ENCODE peak calls at places on chromosomes 7 and 10, in five cellular contexts. G is GM12891, F is prostate gland, C is transverse colon, B is A549. P is an unnamed sample.

GRCh38 chr7:157840174-157840912 is 503.5 kb downstream of the DNAJB6 start:
- DNase-seq in G (no peak), F (no peak), C (no peak), B (no peak), P (no peak)

GRCh38 chr7:74288034-74288881 is 949 bp upstream of the CLIP2 start:
- DNase-seq in G (no peak), F (no peak), C (no peak), B (no peak), P (no peak)

GRCh38 chr7:19101911-19102310 is 15.5 kb downstream of the TWIST1 start:
- DNase-seq in G (no peak), F (no peak), C (no peak), B (no peak), P (no peak)

GRCh38 chr7:144022169-144022568 is 22.0 kb downstream of the OR6B1 start:
- DNase-seq in G (no peak), F (no peak), C (no peak), B (no peak), P (no peak)

GRCh38 chr10:122357685-122358084 is 16.8 kb upstream of the PLEKHA1 start:
- DNase-seq in G (no peak), F (no peak), C (no peak), B (no peak), P (no peak)

GRCh38 chr10:89337493-89337892 is 9.7 kb downstream of the IFIT3 start:
- DNase-seq in G (no peak), F (no peak), C (no peak), B (no peak), P (no peak)

GRCh38 chr10:29160110-29160669 is 128.7 kb upstream of the LYZL1 start:
- DNase-seq in G (no peak), F (no peak), C (no peak), B (peak), P (peak)

GRCh38 chr7:154242709-154243108 is 190.5 kb downstream of the DPP6 start:
- DNase-seq in G (no peak), F (no peak), C (no peak), B (no peak), P (no peak)

GRCh38 chr10:24826022-24826421 is 102.3 kb upstream of the ARHGAP21 start:
- DNase-seq in G (no peak), F (no peak), C (no peak), B (no peak), P (no peak)

GRCh38 chr7:103866919-103867318 is 122.5 kb downstream of the RELN start:
- DNase-seq in G (no peak), F (no peak), C (no peak), B (no peak), P (no peak)

GRCh38 chr10:128377364-128377987 is 251.3 kb upstream of the MKI67 start:
- DNase-seq in G (no peak), F (no peak), C (no peak), B (no peak), P (no peak)

GRCh38 chr10:71921319-71922027 is 42.7 kb upstream of the CHST3 start:
- DNase-seq in G (no peak), F (no peak), C (peak), B (no peak), P (no peak)

GRCh38 chr7:17781491-17782215 is 158.6 kb downstream of the SNX13 start:
- DNase-seq in G (no peak), F (no peak), C (no peak), B (no peak), P (no peak)

GRCh38 chr10:4719040-4719439 is 107.0 kb upstream of the AKR1E2 start:
- DNase-seq in G (no peak), F (no peak), C (no peak), B (no peak), P (no peak)

GRCh38 chr7:18890134-18890533 is 227.3 kb downstream of the TWIST1 start:
- DNase-seq in G (no peak), F (no peak), C (no peak), B (no peak), P (peak)

GRCh38 chr7:47358944-47359588 is 222.8 kb downstream of the TNS3 start:
- DNase-seq in G (no peak), F (no peak), C (peak), B (no peak), P (no peak)

GRCh38 chr10:96089670-96090462 is 40.2 kb upstream of the ZNF518A start:
- DNase-seq in G (peak), F (peak), C (peak), B (peak), P (peak)

GRCh38 chr7:100127866-100128601 is 1.3 kb downstream of the MBLAC1 start:
- DNase-seq in G (no peak), F (no peak), C (peak), B (no peak), P (no peak)

GRCh38 chr10:99619090-99619800 is 994 bp downstream of the SLC25A28 start:
- DNase-seq in G (no peak), F (no peak), C (no peak), B (no peak), P (no peak)

GRCh38 chr10:99621454-99622246 is 1.4 kb upstream of the SLC25A28 start:
- DNase-seq in G (no peak), F (no peak), C (no peak), B (no peak), P (no peak)

GRCh38 chr10:99623919-99624318 is 3.7 kb upstream of the SLC25A28 start:
- DNase-seq in G (no peak), F (no peak), C (no peak), B (no peak), P (no peak)

GRCh38 chr10:99619851-99620712 is at the start of gene SLC25A28:
- DNase-seq in G (peak), F (peak), C (peak), B (peak), P (peak)

DNA sequence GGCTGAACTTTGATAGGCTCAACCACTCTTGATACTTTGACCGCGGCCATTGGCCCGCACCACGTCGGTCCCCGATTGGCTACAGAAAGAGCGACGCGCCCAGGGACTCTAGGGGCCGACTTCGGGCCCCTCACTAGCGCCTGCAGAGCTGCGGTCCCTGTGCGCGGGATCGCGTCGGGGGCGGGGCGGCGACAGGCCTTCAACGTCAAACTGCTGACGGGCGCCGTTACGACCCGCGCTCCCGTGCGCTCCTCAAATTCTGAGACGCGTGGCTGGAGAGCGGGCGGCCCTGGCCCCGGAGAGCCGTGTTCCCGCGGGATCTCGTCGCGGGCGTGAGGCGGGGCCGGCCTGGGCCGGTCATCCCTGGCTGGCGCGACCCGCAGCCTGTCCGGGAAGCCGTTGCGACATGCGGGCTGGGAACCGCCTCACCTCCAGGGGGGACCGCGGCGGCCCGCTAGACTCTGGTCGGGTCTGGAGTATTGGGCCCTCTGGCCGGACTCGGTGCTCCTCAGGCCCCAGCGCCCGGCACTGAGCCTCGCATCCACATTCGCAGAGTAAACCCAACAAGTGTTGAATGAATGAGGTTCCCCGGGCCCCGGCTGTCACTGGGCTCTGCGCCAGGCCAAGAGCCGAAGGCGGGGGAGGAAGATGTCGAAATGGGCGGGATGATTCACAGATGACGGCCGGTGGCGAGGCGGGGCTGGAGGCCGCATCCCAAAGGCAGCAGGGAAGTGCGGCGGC is 644 bp upstream of the SLC25A28 start:
- DNase-seq in G (peak), F (peak), C (peak), B (peak), P (peak)
- TF ChIP-seq POLR2A in G (peak), F (peak), C (peak), B (peak), P (peak)

GRCh38 chr10:132068431-132069121 is 2.8 kb downstream of the JAKMIP3 start:
- DNase-seq in G (no peak), F (no peak), C (no peak), B (no peak), P (no peak)
- TF ChIP-seq POLR2A in G (no peak), F (no peak), C (no peak), B (no peak), P (no peak)

DNA sequence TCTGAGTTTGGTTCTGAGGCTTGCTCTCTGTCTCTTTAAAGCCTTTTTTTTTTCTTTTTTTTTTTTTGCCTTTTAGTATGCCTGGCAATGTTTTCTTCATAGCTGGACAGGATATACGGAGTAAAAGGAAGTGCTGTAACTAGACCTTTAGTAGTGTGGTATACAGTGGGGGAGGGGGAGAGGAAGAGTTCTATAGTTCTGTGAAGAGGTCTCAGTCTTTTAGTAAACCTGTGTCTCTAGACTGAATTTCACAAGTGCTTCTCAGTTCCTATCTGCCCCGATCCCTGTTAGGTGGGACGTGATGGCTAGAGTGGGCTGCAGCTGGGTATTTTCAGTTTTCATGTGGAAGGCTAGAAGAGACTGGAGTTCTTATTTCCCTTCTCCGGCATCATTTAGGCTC is 3.1 kb upstream of the ABCC2 start:
- DNase-seq in G (no peak), F (no peak), C (no peak), B (no peak), P (no peak)
- TF ChIP-seq POLR2A in G (no peak), F (no peak), C (no peak), B (no peak), P (no peak)

DNA sequence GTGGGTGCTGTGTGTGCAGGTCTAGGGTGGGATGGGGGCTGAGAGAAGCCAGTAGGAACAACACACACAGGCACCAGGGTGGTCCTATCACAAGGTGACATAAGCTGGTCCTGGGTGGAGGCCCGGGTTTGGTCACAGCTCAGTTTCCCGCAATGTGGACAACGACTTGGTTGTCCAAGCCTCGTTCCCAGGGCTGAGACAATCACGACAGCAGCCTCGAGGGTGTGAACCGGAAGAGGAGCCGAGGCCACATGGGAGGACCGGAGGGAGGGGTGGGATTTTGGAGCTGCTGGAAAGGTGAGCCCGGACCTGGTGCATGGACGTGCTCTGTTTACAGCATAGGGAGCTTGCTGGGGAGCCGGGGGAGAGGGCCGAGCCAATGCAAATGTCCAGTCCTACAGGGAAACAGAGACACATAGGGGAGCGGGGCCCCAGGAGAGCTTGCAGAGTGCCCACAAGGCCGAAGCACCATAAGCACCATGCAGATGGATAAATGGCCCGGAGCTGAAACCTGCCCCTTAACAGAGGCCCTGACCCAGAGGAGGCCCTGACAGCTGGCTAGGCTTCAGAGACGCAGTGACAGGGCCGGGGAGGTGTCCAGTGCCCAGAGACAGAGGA is 92.8 kb downstream of the PRKAG2 start:
- DNase-seq in G (no peak), F (no peak), C (no peak), B (no peak), P (no peak)
- TF ChIP-seq POLR2A in G (no peak), F (no peak), C (no peak), B (no peak), P (no peak)

GRCh38 chr7:41633690-41634089 is 69.2 kb downstream of the INHBA start:
- DNase-seq in G (no peak), F (no peak), C (no peak), B (no peak), P (no peak)
- TF ChIP-seq POLR2A in G (no peak), F (no peak), C (no peak), B (no peak), P (no peak)

GRCh38 chr7:95772298-95772770 is at the start of gene DYNC1I1:
- DNase-seq in G (peak), F (peak), C (peak), B (peak), P (peak)
- TF ChIP-seq POLR2A in G (no peak), F (peak), C (no peak), B (no peak), P (peak)

GRCh38 chr7:66430164-66430545 is 198.5 kb upstream of the KCTD7 start:
- DNase-seq in G (no peak), F (no peak), C (peak), B (no peak), P (no peak)
- TF ChIP-seq POLR2A in G (no peak), F (no peak), C (no peak), B (no peak), P (no peak)

DNA sequence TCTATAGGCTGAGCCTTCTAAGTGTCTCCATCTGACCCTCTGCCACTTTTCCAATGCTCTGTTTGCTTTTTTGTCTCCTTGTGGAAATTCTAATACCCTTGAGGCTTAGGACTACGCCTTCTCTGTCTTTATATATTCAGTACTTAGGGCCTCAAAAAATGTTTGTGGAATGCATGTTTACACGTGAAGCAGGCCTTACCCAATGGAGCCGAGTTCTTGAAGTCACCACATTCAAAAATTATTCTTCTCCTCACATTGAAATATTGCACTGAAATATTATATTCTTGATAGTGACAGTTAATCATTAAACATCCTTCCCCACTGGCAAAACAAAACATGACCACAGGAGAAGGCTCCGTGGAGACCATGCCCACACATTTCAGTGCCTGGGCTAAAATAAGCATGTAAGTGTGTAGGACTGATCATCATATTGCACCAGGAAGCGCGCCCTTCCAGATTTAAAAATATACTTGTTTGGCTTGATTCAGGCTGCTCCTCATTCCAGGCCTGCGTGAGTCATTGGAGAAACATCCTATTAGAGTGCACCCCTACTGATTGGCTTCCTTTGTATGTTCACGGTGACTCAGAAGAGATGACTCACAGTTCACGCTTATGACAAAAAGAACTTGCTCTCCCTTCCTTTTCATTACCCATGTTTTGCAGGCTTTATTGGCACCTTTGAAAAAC is 307.4 kb upstream of the AOAH start:
- DNase-seq in G (no peak), F (peak), C (peak), B (peak), P (peak)
- TF ChIP-seq POLR2A in G (no peak), F (no peak), C (no peak), B (no peak), P (no peak)

P was measured in H54.